ENCODE peak calls at places on chromosomes 3 and 15, in six cellular contexts. K is MCF 10A, A is stromal cell of bone marrow, O is foreskin fibroblast, H is amygdala, B is body of pancreas. P is an unnamed sample.

GRCh38 chr3:58068126-58068809 is 60.0 kb downstream of the FLNB start:
- DNase-seq in K (no peak), A (no peak), O (no peak), H (no peak), B (peak; percentile 55), P (no peak)

GRCh38 chr3:188243124-188243795 is 89.3 kb downstream of the LPP start:
- DNase-seq in K (peak; percentile 26), A (no peak), O (no peak), H (no peak), B (no peak), P (no peak)

GRCh38 chr3:144273611-144274010 is 302.0 kb downstream of the DIPK2A start:
- DNase-seq in K (no peak), A (peak; percentile 22), O (peak; percentile 74), H (no peak), B (no peak), P (peak; percentile 66)

GRCh38 chr15:58441376-58442070 is 9.7 kb downstream of the LIPC start:
- DNase-seq in K (peak; percentile 39), A (peak; percentile 63), O (peak; percentile 93), H (no peak), B (no peak), P (no peak)

GRCh38 chr3:24499991-24500390 is 5.3 kb upstream of the THRB start:
- DNase-seq in K (no peak), A (no peak), O (no peak), H (no peak), B (no peak), P (no peak)

GRCh38 chr3:31041161-31041978 is 146.9 kb upstream of the GADL1 start:
- DNase-seq in K (peak; percentile 91), A (no peak), O (peak; percentile 67), H (no peak), B (no peak), P (no peak)

GRCh38 chr15:65641723-65642475 is 20.2 kb downstream of the SLC24A1 start:
- DNase-seq in K (no peak), A (no peak), O (peak; percentile 22), H (no peak), B (no peak), P (no peak)

GRCh38 chr15:82081904-82082810 is 36.3 kb upstream of the MEX3B start:
- DNase-seq in K (peak; percentile 33), A (peak; percentile 90), O (peak; percentile 88), H (no peak), B (no peak), P (no peak)

GRCh38 chr3:126208182-126208581 is 27.8 kb upstream of the ALDH1L1 start:
- DNase-seq in K (no peak), A (no peak), O (no peak), H (no peak), B (no peak), P (no peak)

GRCh38 chr3:138974467-138974866 is 27.4 kb downstream of the FOXL2NB start:
- DNase-seq in K (peak; percentile 54), A (no peak), O (peak; percentile 44), H (no peak), B (no peak), P (no peak)

P was measured in SK-N-MC.